ENCODE peak calls at places on chromosomes 6 and 20, in nine cellular contexts. One of them, this sample, is unnamed.

GRCh38 chr6:140478631-140479030 is 1104.2 kb upstream of the CITED2 start:
- DNase-seq in fibroblast of villous mesenchyme: no peak
- DNase-seq in kidney: no peak
- DNase-seq in cardiac fibroblast: no peak
- DNase-seq in adrenal gland: no peak
- DNase-seq in mammary epithelial cell: no peak
- DNase-seq in pancreas: no peak
- DNase-seq in epithelial cell of esophagus: no peak
- DNase-seq in endodermal cell: no peak
- DNase-seq in this sample: no peak

GRCh38 chr20:8389381-8390368 is 257.6 kb downstream of the PLCB1 start:
- DNase-seq in endodermal cell: no peak
- DNase-seq in pancreas: no peak
- DNase-seq in cardiac fibroblast: peak; percentile 83
- DNase-seq in adrenal gland: no peak
- DNase-seq in kidney: no peak
- DNase-seq in fibroblast of villous mesenchyme: peak; percentile 62
- DNase-seq in epithelial cell of esophagus: peak; percentile 48
- DNase-seq in mammary epithelial cell: peak; percentile 9
- DNase-seq in this sample: peak; percentile 73

GRCh38 chr20:63089051-63089907 is 82.5 kb upstream of the BHLHE23 start:
- DNase-seq in pancreas: no peak
- DNase-seq in adrenal gland: peak; percentile 2
- DNase-seq in epithelial cell of esophagus: peak; percentile 4
- DNase-seq in cardiac fibroblast: no peak
- DNase-seq in fibroblast of villous mesenchyme: no peak
- DNase-seq in endodermal cell: peak; percentile 46
- DNase-seq in mammary epithelial cell: peak; percentile 15
- DNase-seq in kidney: peak; percentile 48
- DNase-seq in this sample: no peak

GRCh38 chr20:32190608-32191415 is 16.7 kb downstream of the PLAGL2 start:
- DNase-seq in adrenal gland: no peak
- DNase-seq in cardiac fibroblast: no peak
- DNase-seq in pancreas: no peak
- DNase-seq in epithelial cell of esophagus: no peak
- DNase-seq in kidney: no peak
- DNase-seq in fibroblast of villous mesenchyme: no peak
- DNase-seq in mammary epithelial cell: no peak
- DNase-seq in endodermal cell: peak; percentile 73
- DNase-seq in this sample: no peak

GRCh38 chr20:19074828-19075516 is 137.5 kb upstream of the SLC24A3 start:
- DNase-seq in pancreas: no peak
- DNase-seq in endodermal cell: no peak
- DNase-seq in cardiac fibroblast: no peak
- DNase-seq in mammary epithelial cell: no peak
- DNase-seq in epithelial cell of esophagus: peak; percentile 12
- DNase-seq in fibroblast of villous mesenchyme: no peak
- DNase-seq in kidney: no peak
- DNase-seq in adrenal gland: no peak
- DNase-seq in this sample: no peak

GRCh38 chr6:106134906-106135634 is 48.9 kb downstream of the PRDM1 start:
- DNase-seq in cardiac fibroblast: peak; percentile 64
- DNase-seq in pancreas: no peak
- DNase-seq in mammary epithelial cell: peak; percentile 41
- DNase-seq in adrenal gland: peak; percentile 85
- DNase-seq in kidney: no peak
- DNase-seq in fibroblast of villous mesenchyme: peak; percentile 68
- DNase-seq in endodermal cell: no peak
- DNase-seq in epithelial cell of esophagus: peak; percentile 72
- DNase-seq in this sample: peak; percentile 74

GRCh38 chr6:138372711-138373463 is 4.8 kb upstream of the SMIM28 start:
- DNase-seq in adrenal gland: no peak
- DNase-seq in endodermal cell: no peak
- DNase-seq in mammary epithelial cell: peak; percentile 61
- DNase-seq in fibroblast of villous mesenchyme: no peak
- DNase-seq in pancreas: no peak
- DNase-seq in cardiac fibroblast: peak; percentile 74
- DNase-seq in epithelial cell of esophagus: peak; percentile 61
- DNase-seq in kidney: no peak
- DNase-seq in this sample: no peak

GRCh38 chr6:125111219-125111983 is 42.2 kb upstream of the TPD52L1 start:
- DNase-seq in cardiac fibroblast: peak; percentile 56
- DNase-seq in mammary epithelial cell: no peak
- DNase-seq in pancreas: no peak
- DNase-seq in epithelial cell of esophagus: peak; percentile 14
- DNase-seq in fibroblast of villous mesenchyme: no peak
- DNase-seq in endodermal cell: no peak
- DNase-seq in kidney: no peak
- DNase-seq in adrenal gland: no peak
- DNase-seq in this sample: no peak

GRCh38 chr20:57772349-57772964 is 62.6 kb upstream of the PMEPA1 start:
- DNase-seq in endodermal cell: peak; percentile 81
- DNase-seq in adrenal gland: peak; percentile 36
- DNase-seq in pancreas: no peak
- DNase-seq in kidney: no peak
- DNase-seq in fibroblast of villous mesenchyme: peak; percentile 58
- DNase-seq in epithelial cell of esophagus: peak; percentile 91
- DNase-seq in cardiac fibroblast: peak; percentile 73
- DNase-seq in mammary epithelial cell: peak; percentile 85
- DNase-seq in this sample: peak; percentile 54

GRCh38 chr20:37417857-37418501 is 72.0 kb downstream of the SRC start:
- DNase-seq in mammary epithelial cell: no peak
- DNase-seq in adrenal gland: no peak
- DNase-seq in endodermal cell: no peak
- DNase-seq in cardiac fibroblast: no peak
- DNase-seq in kidney: no peak
- DNase-seq in epithelial cell of esophagus: no peak
- DNase-seq in pancreas: no peak
- DNase-seq in fibroblast of villous mesenchyme: no peak
- DNase-seq in this sample: peak; percentile 49

GRCh38 chr6:150775400-150775799 is 90.1 kb upstream of the MTHFD1L start:
- DNase-seq in kidney: no peak
- DNase-seq in fibroblast of villous mesenchyme: no peak
- DNase-seq in adrenal gland: no peak
- DNase-seq in endodermal cell: no peak
- DNase-seq in cardiac fibroblast: no peak
- DNase-seq in pancreas: no peak
- DNase-seq in mammary epithelial cell: peak; percentile 67
- DNase-seq in epithelial cell of esophagus: no peak
- DNase-seq in this sample: no peak
- H3K4me3 ChIP-seq in kidney: no peak overlapping the region
- H3K4me3 ChIP-seq in fibroblast of villous mesenchyme: no peak overlapping the region
- H3K4me3 ChIP-seq in adrenal gland: no peak overlapping the region
- H3K4me3 ChIP-seq in endodermal cell: no peak overlapping the region
- H3K4me3 ChIP-seq in cardiac fibroblast: no peak overlapping the region
- H3K4me3 ChIP-seq in pancreas: no peak overlapping the region
- H3K4me3 ChIP-seq in mammary epithelial cell: no peak overlapping the region
- H3K4me3 ChIP-seq in epithelial cell of esophagus: no peak overlapping the region
- H3K4me3 ChIP-seq in this sample: no peak overlapping the region

DNA sequence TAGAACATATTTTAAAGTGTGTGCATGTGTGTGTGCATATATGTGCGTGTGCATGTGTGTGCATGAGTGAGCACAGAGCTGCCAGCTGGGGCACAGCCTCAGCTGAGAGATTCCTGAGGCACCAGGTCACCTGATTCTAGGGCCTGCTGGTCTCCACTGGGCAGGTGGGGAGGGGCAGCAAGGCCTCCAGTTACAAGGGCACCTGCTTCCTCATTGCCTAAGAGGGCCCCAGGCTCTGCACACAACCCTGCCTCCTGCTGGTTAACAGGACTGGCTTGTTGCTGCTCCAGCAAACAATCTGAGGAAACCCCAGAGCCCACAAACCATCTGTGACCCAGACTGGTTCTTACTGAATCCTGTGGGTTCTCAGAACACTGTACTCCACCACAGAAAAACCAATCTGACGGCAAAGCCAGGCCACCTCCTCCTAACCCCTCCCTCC is 22.9 kb upstream of the UBE2J1 start:
- DNase-seq in fibroblast of villous mesenchyme: no peak
- DNase-seq in endodermal cell: peak; percentile 94
- DNase-seq in adrenal gland: peak; percentile 51
- DNase-seq in kidney: peak; percentile 93
- DNase-seq in cardiac fibroblast: peak; percentile 5
- DNase-seq in pancreas: peak; percentile 77
- DNase-seq in epithelial cell of esophagus: peak; percentile 78
- DNase-seq in mammary epithelial cell: peak; percentile 32
- DNase-seq in this sample: no peak
- TF ChIP-seq CTCF in fibroblast of villous mesenchyme: no peak
- TF ChIP-seq CTCF in endodermal cell: peak; percentile 75
- TF ChIP-seq CTCF in adrenal gland: peak; percentile 22
- TF ChIP-seq CTCF in kidney: no peak
- TF ChIP-seq CTCF in cardiac fibroblast: peak; percentile 15
- TF ChIP-seq CTCF in pancreas: no peak
- TF ChIP-seq CTCF in epithelial cell of esophagus: peak; percentile 43
- TF ChIP-seq CTCF in mammary epithelial cell: peak; percentile 2
- TF ChIP-seq CTCF in this sample: peak; percentile 1

GRCh38 chr6:163706688-163707087 is 292.2 kb downstream of the QKI start:
- DNase-seq in fibroblast of villous mesenchyme: no peak
- DNase-seq in pancreas: no peak
- DNase-seq in cardiac fibroblast: no peak
- DNase-seq in adrenal gland: no peak
- DNase-seq in mammary epithelial cell: no peak
- DNase-seq in epithelial cell of esophagus: peak; percentile 2
- DNase-seq in kidney: no peak
- DNase-seq in endodermal cell: no peak
- DNase-seq in this sample: no peak
- H3K4me3 ChIP-seq in fibroblast of villous mesenchyme: no peak overlapping the region
- H3K4me3 ChIP-seq in pancreas: no peak overlapping the region
- H3K4me3 ChIP-seq in cardiac fibroblast: no peak overlapping the region
- H3K4me3 ChIP-seq in adrenal gland: no peak overlapping the region
- H3K4me3 ChIP-seq in mammary epithelial cell: no peak overlapping the region
- H3K4me3 ChIP-seq in epithelial cell of esophagus: no peak overlapping the region
- H3K4me3 ChIP-seq in kidney: no peak overlapping the region
- H3K4me3 ChIP-seq in endodermal cell: no peak overlapping the region
- H3K4me3 ChIP-seq in this sample: no peak overlapping the region

DNA sequence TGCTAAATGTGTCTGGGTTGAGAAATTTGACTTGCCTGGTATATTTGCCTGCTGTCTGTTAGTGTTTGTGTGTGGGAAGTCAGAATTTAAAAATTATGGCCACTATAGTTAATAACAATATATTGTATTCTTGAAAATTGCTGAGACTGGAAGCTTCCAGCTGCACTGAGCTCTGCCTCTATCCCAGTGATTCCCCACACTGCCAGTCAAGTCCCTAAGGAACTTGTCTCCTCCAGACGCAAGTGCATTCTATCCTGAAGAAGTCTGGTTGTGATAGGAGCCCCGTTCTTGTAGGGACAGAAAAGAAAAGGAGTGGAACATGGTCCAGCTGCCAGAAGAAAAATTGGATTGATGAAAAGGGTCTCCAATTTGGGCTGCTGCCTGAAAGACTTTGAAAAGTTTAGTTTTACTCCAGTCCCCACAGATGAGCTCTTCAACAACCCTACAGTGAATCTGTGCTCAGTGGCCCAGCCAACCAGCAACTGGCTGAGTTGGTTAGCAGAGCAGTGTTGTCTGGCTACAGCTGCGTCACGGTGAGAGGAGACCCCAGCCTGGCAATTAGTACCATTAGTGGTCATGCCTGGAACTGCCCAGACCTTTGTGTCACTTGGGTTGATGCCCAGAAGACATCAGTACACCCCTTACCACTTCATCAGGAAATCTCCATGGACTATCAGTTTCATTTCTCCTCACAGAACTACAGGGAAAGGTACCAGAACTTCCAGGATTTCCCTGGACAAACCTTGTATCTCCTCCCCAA is 183.1 kb upstream of the MCHR2 start:
- DNase-seq in mammary epithelial cell: no peak
- DNase-seq in pancreas: no peak
- DNase-seq in kidney: peak; percentile 45
- DNase-seq in epithelial cell of esophagus: no peak
- DNase-seq in fibroblast of villous mesenchyme: no peak
- DNase-seq in cardiac fibroblast: no peak
- DNase-seq in endodermal cell: no peak
- DNase-seq in adrenal gland: no peak
- DNase-seq in this sample: no peak
- TF ChIP-seq CTCF in mammary epithelial cell: no peak
- TF ChIP-seq CTCF in pancreas: no peak
- TF ChIP-seq CTCF in kidney: no peak
- TF ChIP-seq CTCF in epithelial cell of esophagus: no peak
- TF ChIP-seq CTCF in fibroblast of villous mesenchyme: no peak
- TF ChIP-seq CTCF in cardiac fibroblast: no peak
- TF ChIP-seq CTCF in endodermal cell: no peak
- TF ChIP-seq CTCF in adrenal gland: no peak
- TF ChIP-seq CTCF in this sample: no peak

This sample was measured in AG10803.